ENCODE peak calls at places on chromosomes 11 and 22, in ten cellular contexts. H, W, X, L, D, F, N, I, A and G are unnamed samples.

GRCh38 chr11:27076121-27076589 is 35.5 kb downstream of the BBOX1 start:
- DNase-seq in H (no peak), W (no peak), X (no peak), L (peak), D (no peak), F (no peak), N (no peak), I (no peak), A (no peak), G (no peak)

GRCh38 chr11:38791346-38791961 is 2193.4 kb upstream of the RAG2 start:
- DNase-seq in H (peak), W (no peak), X (no peak), L (peak), D (peak), F (peak), N (no peak), I (peak), A (peak), G (no peak)

GRCh38 chr22:28773461-28773867 is 969 bp downstream of the CCDC117 start:
- DNase-seq in H (no peak), W (no peak), X (no peak), L (no peak), D (no peak), F (no peak), N (no peak), I (peak), A (no peak), G (no peak)

GRCh38 chr22:47918276-47918928 is 1156.0 kb downstream of the TBC1D22A start:
- DNase-seq in H (no peak), W (no peak), X (no peak), L (no peak), D (no peak), F (no peak), N (no peak), I (no peak), A (no peak), G (no peak)

GRCh38 chr11:15347969-15348734 is 233.4 kb downstream of the INSC start:
- DNase-seq in H (no peak), W (no peak), X (no peak), L (no peak), D (no peak), F (no peak), N (no peak), I (no peak), A (no peak), G (no peak)

GRCh38 chr11:61538636-61538961 is 30.1 kb downstream of the LRRC10B start:
- DNase-seq in H (no peak), W (no peak), X (no peak), L (no peak), D (no peak), F (no peak), N (no peak), I (no peak), A (no peak), G (no peak)

GRCh38 chr11:115765803-115766239 is 261.6 kb upstream of the CADM1 start:
- DNase-seq in H (no peak), W (no peak), X (no peak), L (no peak), D (no peak), F (no peak), N (no peak), I (no peak), A (no peak), G (no peak)

GRCh38 chr22:24728790-24729637 is 45.5 kb downstream of the PIWIL3 start:
- DNase-seq in H (peak), W (no peak), X (no peak), L (no peak), D (no peak), F (no peak), N (no peak), I (no peak), A (peak), G (no peak)

GRCh38 chr11:133947298-133947905 is 9.4 kb downstream of the IGSF9B start:
- DNase-seq in H (peak), W (no peak), X (peak), L (peak), D (peak), F (peak), N (peak), I (peak), A (peak), G (no peak)

GRCh38 chr11:69869311-69869939 is 50.2 kb upstream of the FGF3 start:
- DNase-seq in H (no peak), W (no peak), X (no peak), L (no peak), D (peak), F (no peak), N (no peak), I (no peak), A (no peak), G (no peak)

GRCh38 chr11:131190446-131190845 is 180.0 kb upstream of the NTM start:
- DNase-seq in H (no peak), W (no peak), X (no peak), L (no peak), D (no peak), F (no peak), N (no peak), I (no peak), A (no peak), G (no peak)

GRCh38 chr11:43923327-43924111 is 18.9 kb upstream of the C11orf96 start:
- DNase-seq in H (no peak), W (no peak), X (peak), L (no peak), D (no peak), F (no peak), N (no peak), I (peak), A (peak), G (no peak)

GRCh38 chr11:65502274-65502851 is 3.5 kb downstream of the MALAT1 start:
- DNase-seq in H (no peak), W (no peak), X (no peak), L (no peak), D (no peak), F (no peak), N (no peak), I (no peak), A (peak), G (no peak)

GRCh38 chr11:68763926-68764657 is 12.8 kb upstream of the TESMIN start:
- DNase-seq in H (no peak), W (no peak), X (no peak), L (no peak), D (no peak), F (no peak), N (no peak), I (no peak), A (no peak), G (no peak)

GRCh38 chr11:134700101-134700640 is 288.1 kb upstream of the B3GAT1 start:
- DNase-seq in H (no peak), W (no peak), X (no peak), L (no peak), D (no peak), F (no peak), N (no peak), I (no peak), A (no peak), G (no peak)

GRCh38 chr11:122215244-122215992 is 99.4 kb upstream of the BLID start:
- DNase-seq in H (peak), W (peak), X (peak), L (peak), D (peak), F (peak), N (peak), I (peak), A (peak), G (peak)

GRCh38 chr11:102220728-102221467 is 96.4 kb upstream of the BIRC3 start:
- DNase-seq in H (no peak), W (no peak), X (no peak), L (no peak), D (no peak), F (no peak), N (no peak), I (peak), A (no peak), G (no peak)

GRCh38 chr11:95898782-95899181 is 25.1 kb downstream of the MTMR2 start:
- DNase-seq in H (no peak), W (no peak), X (no peak), L (no peak), D (no peak), F (no peak), N (no peak), I (no peak), A (no peak), G (no peak)

GRCh38 chr11:63599211-63600122 is 14.8 kb downstream of the PLAAT3 start:
- DNase-seq in H (no peak), W (no peak), X (no peak), L (no peak), D (no peak), F (no peak), N (no peak), I (peak), A (no peak), G (no peak)

GRCh38 chr11:64844330-64845124 is at the start of gene CDC42BPG:
- DNase-seq in H (peak), W (no peak), X (no peak), L (peak), D (peak), F (peak), N (peak), I (peak), A (peak), G (peak)